ENCODE peak calls at places on chromosomes 11 and 22, in ten cellular contexts. A, C, J, U, R, F, T, X, M and W are unnamed samples.

GRCh38 chr11:9776203-9776602 is 112.3 kb downstream of the SWAP70 start:
- DNase-seq in M (no peak), F (no peak), R (no peak), J (no peak), C (no peak), A (no peak), T (no peak), X (no peak), U (no peak), W (no peak)

GRCh38 chr22:47570300-47570685 is 807.8 kb downstream of the TBC1D22A start:
- DNase-seq in M (no peak), C (no peak), T (no peak), R (no peak), X (no peak), U (no peak), J (no peak), F (peak), A (no peak), W (no peak)

GRCh38 chr22:20080445-20080775 is 369 bp downstream of the DGCR8 start:
- DNase-seq in M (peak), R (peak), X (peak), F (no peak), T (no peak), J (peak), U (peak), A (peak), C (peak), W (peak)

GRCh38 chr11:9852465-9852864 is 188.6 kb downstream of the SWAP70 start:
- DNase-seq in X (no peak), F (no peak), U (no peak), R (no peak), M (no peak), T (no peak), A (no peak), J (no peak), C (no peak), W (no peak)

GRCh38 chr11:121681536-121681935 is 228.8 kb upstream of the SORL1-AS1 start:
- DNase-seq in A (no peak), M (no peak), T (no peak), X (no peak), F (no peak), C (no peak), J (no peak), U (no peak), R (no peak), W (no peak)

GRCh38 chr11:110319501-110319900 is 23.1 kb upstream of the RDX start:
- DNase-seq in A (no peak), M (no peak), C (no peak), X (no peak), T (no peak), F (no peak), U (no peak), J (no peak), R (no peak), W (no peak)

GRCh38 chr22:29481265-29482000 is 1.4 kb downstream of the NEFH start:
- DNase-seq in C (no peak), R (no peak), J (no peak), F (no peak), X (no peak), M (peak), A (no peak), T (no peak), U (no peak), W (no peak)

GRCh38 chr22:43567691-43568308 is 156.0 kb downstream of the MPPED1 start:
- DNase-seq in R (no peak), M (no peak), U (no peak), T (no peak), A (no peak), F (no peak), X (no peak), J (no peak), C (no peak), W (no peak)

GRCh38 chr11:110295487-110296225 is 758 bp downstream of the RDX start:
- DNase-seq in M (peak), J (peak), A (peak), U (peak), F (peak), T (no peak), X (peak), C (peak), R (peak), W (peak)

GRCh38 chr11:120385110-120385509 is 48.9 kb downstream of the ARHGEF12 start:
- DNase-seq in T (no peak), U (no peak), J (no peak), X (no peak), A (no peak), M (no peak), F (no peak), C (no peak), R (no peak), W (no peak)

GRCh38 chr11:119683783-119684182 is 45.2 kb downstream of the NECTIN1 start:
- DNase-seq in X (no peak), F (no peak), U (no peak), C (peak), R (no peak), M (no peak), J (peak), T (no peak), A (no peak), W (no peak)

GRCh38 chr11:44351898-44352498 is 42.1 kb upstream of the ALX4 start:
- DNase-seq in F (no peak), R (no peak), U (no peak), C (no peak), J (no peak), A (no peak), X (no peak), M (no peak), T (no peak), W (peak)

GRCh38 chr11:129089279-129089678 is 102.8 kb downstream of the ARHGAP32 start:
- DNase-seq in X (no peak), F (no peak), R (no peak), A (no peak), C (no peak), J (no peak), U (no peak), M (no peak), T (no peak), W (no peak)

GRCh38 chr11:66221726-66222236 is 46.7 kb upstream of the RAB1B start:
- DNase-seq in J (no peak), T (no peak), R (peak), X (no peak), C (peak), F (no peak), M (no peak), A (no peak), U (no peak), W (peak)

GRCh38 chr22:38083931-38084631 is at the start of gene SLC16A8:
- DNase-seq in X (no peak), U (no peak), M (no peak), R (no peak), A (no peak), J (no peak), T (no peak), F (no peak), C (no peak), W (no peak)

GRCh38 chr22:48396091-48396784 is 1431.4 kb downstream of the BRD1 start:
- DNase-seq in F (no peak), X (no peak), R (no peak), A (no peak), M (no peak), J (no peak), C (no peak), T (no peak), U (no peak), W (no peak)

GRCh38 chr11:9264381-9265210 is 554 bp downstream of the DENND5A start:
- DNase-seq in U (peak), F (peak), C (peak), T (peak), M (peak), R (peak), X (peak), A (peak), J (peak), W (peak)

GRCh38 chr11:117923773-117924172 is 5.4 kb downstream of the TMPRSS13 start:
- DNase-seq in M (no peak), C (no peak), F (no peak), J (no peak), U (no peak), R (no peak), A (no peak), T (no peak), X (no peak), W (no peak)

GRCh38 chr11:72831521-72832300 is 17.5 kb downstream of the ATG16L2 start:
- DNase-seq in A (peak), R (peak), T (no peak), X (peak), C (peak), U (peak), J (peak), M (peak), F (peak), W (peak)

GRCh38 chr11:103384652-103385051 is 275.4 kb downstream of the DYNC2H1 start:
- DNase-seq in X (no peak), F (no peak), M (no peak), T (no peak), A (no peak), C (no peak), R (no peak), U (no peak), J (peak), W (no peak)